ENCODE peak calls at places on chromosomes 6 and 20, in seven cellular contexts. Z is left colon; T is nucleus accumbens; Y is HFF-Myc; M is EH; N is natural killer cell treated with Interleukin-12 subunit alpha and Interleukin-12 subunit beta and Interleukin-15 and Interleukin-18, amount 100 ng/mL, for 72 hours; G is COR-L47. K is an unnamed sample.

GRCh38 chr6:167789358-167789757 is 37.4 kb upstream of the AFDN start:
- DNase-seq in N (no peak), Y (no peak), M (no peak), T (no peak), G (no peak), Z (no peak), K (no peak)

GRCh38 chr6:146289816-146290588 is 253.6 kb upstream of the RAB32 start:
- DNase-seq in Y (peak), M (peak), N (no peak), T (no peak), G (no peak), Z (no peak), K (no peak)

GRCh38 chr20:39638671-39639070 is 676.5 kb downstream of the DHX35 start:
- DNase-seq in M (no peak), N (no peak), T (no peak), Y (no peak), G (no peak), Z (no peak), K (no peak)

GRCh38 chr6:90219168-90219985 is 77.3 kb downstream of the BACH2 start:
- DNase-seq in G (peak), T (no peak), Y (peak), Z (peak), N (no peak), M (peak), K (peak)

GRCh38 chr6:106972500-106972899 is 2.0 kb downstream of the CD24 start:
- DNase-seq in M (no peak), N (no peak), Z (no peak), T (no peak), Y (no peak), G (peak), K (no peak)

GRCh38 chr6:45650527-45651135 is 272.9 kb upstream of the SUPT3H start:
- DNase-seq in M (peak), N (no peak), G (no peak), Y (peak), Z (no peak), T (no peak), K (no peak)

GRCh38 chr6:166330612-166331011 is 11.7 kb downstream of the SFT2D1 start:
- DNase-seq in G (no peak), Y (no peak), T (peak), M (no peak), N (peak), Z (peak), K (no peak)

GRCh38 chr20:1734269-1734858 is 76.8 kb upstream of the SIRPG start:
- DNase-seq in N (no peak), M (peak), T (no peak), G (no peak), Y (no peak), Z (no peak), K (no peak)

GRCh38 chr20:48716086-48716485 is 111.7 kb downstream of the PREX1 start:
- DNase-seq in T (no peak), Z (peak), M (no peak), G (no peak), Y (no peak), N (peak), K (no peak)

GRCh38 chr6:98769546-98769945 is 64.8 kb upstream of the POU3F2 start:
- DNase-seq in N (no peak), G (peak), M (peak), T (no peak), Z (peak), Y (no peak), K (no peak)

GRCh38 chr6:14066782-14067406 is 50.7 kb upstream of the CD83 start:
- DNase-seq in T (no peak), Z (no peak), Y (peak), G (peak), N (no peak), M (peak), K (peak)

GRCh38 chr6:3427740-3428085 is 29.1 kb downstream of the SLC22A23 start:
- DNase-seq in N (no peak), G (no peak), Z (peak), Y (no peak), M (peak), T (no peak), K (peak)

GRCh38 chr6:13484138-13484708 is 3.2 kb downstream of the GFOD1 start:
- DNase-seq in Z (no peak), M (no peak), N (no peak), Y (no peak), T (no peak), G (no peak), K (no peak)

GRCh38 chr6:101663099-101663498 is 269.6 kb downstream of the GRIK2 start:
- DNase-seq in Z (no peak), T (no peak), G (peak), N (no peak), M (no peak), Y (no peak), K (no peak)

K was measured in prostate gland.